ENCODE peak calls at places on chromosomes 3 and 15, in nine cellular contexts. One of them, this sample, is unnamed.

GRCh38 chr15:70420421-70421196 is 322.9 kb upstream of the TLE3 start:
- DNase-seq in dermis microvascular lymphatic vessel endothelial cell: no peak
- DNase-seq in activated T-cell treated with anti-CD3 and anti-CD28 coated beads, Interleukin-2, amount 50 U/mL, for 1 hour: no peak
- DNase-seq in heart right ventricle: no peak
- DNase-seq in HEK293T: peak; percentile 74
- DNase-seq in posterior cingulate gyrus: no peak
- DNase-seq in NCI-H774: no peak
- DNase-seq in effector memory CD8-positive, alpha-beta T cell: no peak
- DNase-seq in A549: no peak
- DNase-seq in this sample: no peak

GRCh38 chr3:136380530-136380929 is 130.4 kb downstream of the PCCB start:
- DNase-seq in effector memory CD8-positive, alpha-beta T cell: no peak
- DNase-seq in posterior cingulate gyrus: no peak
- DNase-seq in heart right ventricle: no peak
- DNase-seq in dermis microvascular lymphatic vessel endothelial cell: no peak
- DNase-seq in A549: no peak
- DNase-seq in activated T-cell treated with anti-CD3 and anti-CD28 coated beads, Interleukin-2, amount 50 U/mL, for 1 hour: no peak
- DNase-seq in NCI-H774: no peak
- DNase-seq in HEK293T: no peak
- DNase-seq in this sample: no peak

GRCh38 chr15:60520825-60521368 is 42.0 kb upstream of the ICE2 start:
- DNase-seq in A549: peak; percentile 84
- DNase-seq in heart right ventricle: peak; percentile 55
- DNase-seq in effector memory CD8-positive, alpha-beta T cell: peak; percentile 77
- DNase-seq in NCI-H774: peak; percentile 55
- DNase-seq in HEK293T: peak; percentile 37
- DNase-seq in dermis microvascular lymphatic vessel endothelial cell: peak; percentile 63
- DNase-seq in posterior cingulate gyrus: peak; percentile 70
- DNase-seq in activated T-cell treated with anti-CD3 and anti-CD28 coated beads, Interleukin-2, amount 50 U/mL, for 1 hour: peak; percentile 77
- DNase-seq in this sample: no peak

GRCh38 chr3:140341817-140342403 is 336.0 kb upstream of the TRIM42 start:
- DNase-seq in NCI-H774: no peak
- DNase-seq in HEK293T: no peak
- DNase-seq in activated T-cell treated with anti-CD3 and anti-CD28 coated beads, Interleukin-2, amount 50 U/mL, for 1 hour: no peak
- DNase-seq in effector memory CD8-positive, alpha-beta T cell: no peak
- DNase-seq in dermis microvascular lymphatic vessel endothelial cell: no peak
- DNase-seq in heart right ventricle: no peak
- DNase-seq in A549: no peak
- DNase-seq in posterior cingulate gyrus: no peak
- DNase-seq in this sample: no peak

GRCh38 chr3:185830018-185830797 is 5.4 kb upstream of the IGF2BP2 start:
- DNase-seq in posterior cingulate gyrus: no peak
- DNase-seq in activated T-cell treated with anti-CD3 and anti-CD28 coated beads, Interleukin-2, amount 50 U/mL, for 1 hour: no peak
- DNase-seq in HEK293T: no peak
- DNase-seq in A549: no peak
- DNase-seq in dermis microvascular lymphatic vessel endothelial cell: no peak
- DNase-seq in NCI-H774: no peak
- DNase-seq in heart right ventricle: no peak
- DNase-seq in effector memory CD8-positive, alpha-beta T cell: no peak
- DNase-seq in this sample: no peak

GRCh38 chr3:64377942-64378341 is 152.7 kb upstream of the PRICKLE2 start:
- DNase-seq in effector memory CD8-positive, alpha-beta T cell: no peak
- DNase-seq in NCI-H774: no peak
- DNase-seq in activated T-cell treated with anti-CD3 and anti-CD28 coated beads, Interleukin-2, amount 50 U/mL, for 1 hour: no peak
- DNase-seq in HEK293T: no peak
- DNase-seq in posterior cingulate gyrus: no peak
- DNase-seq in A549: no peak
- DNase-seq in dermis microvascular lymphatic vessel endothelial cell: no peak
- DNase-seq in heart right ventricle: no peak
- DNase-seq in this sample: no peak

GRCh38 chr3:114878119-114878839 is 268.8 kb downstream of the ZBTB20 start:
- DNase-seq in dermis microvascular lymphatic vessel endothelial cell: no peak
- DNase-seq in A549: peak; percentile 12
- DNase-seq in NCI-H774: no peak
- DNase-seq in activated T-cell treated with anti-CD3 and anti-CD28 coated beads, Interleukin-2, amount 50 U/mL, for 1 hour: no peak
- DNase-seq in posterior cingulate gyrus: no peak
- DNase-seq in HEK293T: no peak
- DNase-seq in effector memory CD8-positive, alpha-beta T cell: no peak
- DNase-seq in heart right ventricle: no peak
- DNase-seq in this sample: no peak

GRCh38 chr3:52128118-52128683 is 26.0 kb downstream of the POC1A start:
- DNase-seq in HEK293T: peak; percentile 66
- DNase-seq in heart right ventricle: no peak
- DNase-seq in posterior cingulate gyrus: no peak
- DNase-seq in effector memory CD8-positive, alpha-beta T cell: no peak
- DNase-seq in NCI-H774: no peak
- DNase-seq in dermis microvascular lymphatic vessel endothelial cell: peak; percentile 57
- DNase-seq in activated T-cell treated with anti-CD3 and anti-CD28 coated beads, Interleukin-2, amount 50 U/mL, for 1 hour: no peak
- DNase-seq in A549: peak; percentile 55
- DNase-seq in this sample: no peak

GRCh38 chr15:78565951-78566774 is 843 bp downstream of the CHRNA5 start:
- DNase-seq in dermis microvascular lymphatic vessel endothelial cell: no peak
- DNase-seq in heart right ventricle: no peak
- DNase-seq in posterior cingulate gyrus: no peak
- DNase-seq in NCI-H774: peak; percentile 8
- DNase-seq in activated T-cell treated with anti-CD3 and anti-CD28 coated beads, Interleukin-2, amount 50 U/mL, for 1 hour: peak; percentile 21
- DNase-seq in HEK293T: peak; percentile 42
- DNase-seq in A549: peak; percentile 55
- DNase-seq in effector memory CD8-positive, alpha-beta T cell: no peak
- DNase-seq in this sample: no peak

GRCh38 chr3:78112266-78112665 is 1072.4 kb downstream of the ROBO2 start:
- DNase-seq in A549: no peak
- DNase-seq in NCI-H774: no peak
- DNase-seq in effector memory CD8-positive, alpha-beta T cell: no peak
- DNase-seq in posterior cingulate gyrus: no peak
- DNase-seq in dermis microvascular lymphatic vessel endothelial cell: no peak
- DNase-seq in activated T-cell treated with anti-CD3 and anti-CD28 coated beads, Interleukin-2, amount 50 U/mL, for 1 hour: no peak
- DNase-seq in HEK293T: no peak
- DNase-seq in heart right ventricle: no peak
- DNase-seq in this sample: no peak

GRCh38 chr3:65174713-65175112 is 486.9 kb upstream of the ADAMTS9 start:
- DNase-seq in heart right ventricle: no peak
- DNase-seq in NCI-H774: no peak
- DNase-seq in effector memory CD8-positive, alpha-beta T cell: no peak
- DNase-seq in A549: no peak
- DNase-seq in activated T-cell treated with anti-CD3 and anti-CD28 coated beads, Interleukin-2, amount 50 U/mL, for 1 hour: no peak
- DNase-seq in posterior cingulate gyrus: no peak
- DNase-seq in dermis microvascular lymphatic vessel endothelial cell: no peak
- DNase-seq in HEK293T: no peak
- DNase-seq in this sample: no peak

GRCh38 chr3:153442386-153442785 is 280.4 kb downstream of the RAP2B start:
- DNase-seq in activated T-cell treated with anti-CD3 and anti-CD28 coated beads, Interleukin-2, amount 50 U/mL, for 1 hour: no peak
- DNase-seq in A549: no peak
- DNase-seq in dermis microvascular lymphatic vessel endothelial cell: no peak
- DNase-seq in posterior cingulate gyrus: no peak
- DNase-seq in HEK293T: no peak
- DNase-seq in NCI-H774: no peak
- DNase-seq in effector memory CD8-positive, alpha-beta T cell: no peak
- DNase-seq in heart right ventricle: no peak
- DNase-seq in this sample: no peak